ENCODE peak calls at places on chromosome X, in nine cellular contexts. One of them, this sample, is unnamed. For H3K4me1, the result is how much of the 10 kb centered on the place peaks cover.

GRCh38 chrX:154317391-154318000 is 21.9 kb downstream of the TKTL1 start:
- DNase-seq in heart left ventricle: no peak
- DNase-seq in mesenchymal stem cell: peak
- DNase-seq in lower lobe of right lung: no peak
- DNase-seq in adipocyte: peak
- DNase-seq in upper lobe of right lung: no peak
- DNase-seq in ascending aorta: no peak
- DNase-seq in ovary: peak
- DNase-seq in CD8-positive, alpha-beta T cell: no peak
- DNase-seq in this sample: no peak

GRCh38 chrX:151981129-151981528 is 6.7 kb upstream of the GABRE start:
- DNase-seq in ascending aorta: no peak
- DNase-seq in upper lobe of right lung: no peak
- DNase-seq in heart left ventricle: no peak
- DNase-seq in CD8-positive, alpha-beta T cell: no peak
- DNase-seq in mesenchymal stem cell: peak
- DNase-seq in ovary: no peak
- DNase-seq in adipocyte: peak
- DNase-seq in lower lobe of right lung: no peak
- DNase-seq in this sample: no peak

GRCh38 chrX:150581093-150581775 is 12.8 kb downstream of the MTM1 start:
- DNase-seq in adipocyte: peak
- DNase-seq in heart left ventricle: no peak
- DNase-seq in lower lobe of right lung: no peak
- DNase-seq in mesenchymal stem cell: peak
- DNase-seq in ascending aorta: no peak
- DNase-seq in CD8-positive, alpha-beta T cell: no peak
- DNase-seq in upper lobe of right lung: no peak
- DNase-seq in ovary: no peak
- DNase-seq in this sample: no peak

GRCh38 chrX:132086717-132087116 is 41.1 kb downstream of the FRMD7 start:
- DNase-seq in mesenchymal stem cell: peak
- DNase-seq in ovary: no peak
- DNase-seq in lower lobe of right lung: no peak
- DNase-seq in adipocyte: peak
- DNase-seq in ascending aorta: no peak
- DNase-seq in CD8-positive, alpha-beta T cell: no peak
- DNase-seq in heart left ventricle: no peak
- DNase-seq in upper lobe of right lung: no peak
- DNase-seq in this sample: no peak

GRCh38 chrX:109911046-109911445 is 91.9 kb upstream of the TMEM164 start:
- DNase-seq in heart left ventricle: no peak
- DNase-seq in mesenchymal stem cell: no peak
- DNase-seq in ovary: no peak
- DNase-seq in upper lobe of right lung: no peak
- DNase-seq in lower lobe of right lung: no peak
- DNase-seq in CD8-positive, alpha-beta T cell: no peak
- DNase-seq in adipocyte: peak
- DNase-seq in ascending aorta: no peak
- DNase-seq in this sample: no peak

GRCh38 chrX:8730812-8731578 is 942 bp downstream of the ANOS1 start:
- DNase-seq in heart left ventricle: no peak
- DNase-seq in CD8-positive, alpha-beta T cell: no peak
- DNase-seq in lower lobe of right lung: no peak
- DNase-seq in adipocyte: peak
- DNase-seq in upper lobe of right lung: peak
- DNase-seq in mesenchymal stem cell: peak
- DNase-seq in ascending aorta: no peak
- DNase-seq in ovary: no peak
- DNase-seq in this sample: no peak

GRCh38 chrX:7996414-7996813 is 69.2 kb upstream of the PNPLA4 start:
- DNase-seq in heart left ventricle: no peak
- DNase-seq in CD8-positive, alpha-beta T cell: peak
- DNase-seq in mesenchymal stem cell: peak
- DNase-seq in upper lobe of right lung: no peak
- DNase-seq in ascending aorta: no peak
- DNase-seq in adipocyte: peak
- DNase-seq in ovary: no peak
- DNase-seq in lower lobe of right lung: no peak
- DNase-seq in this sample: no peak

GRCh38 chrX:150533863-150534262 is 34.6 kb upstream of the MTM1 start:
- DNase-seq in ovary: no peak
- DNase-seq in heart left ventricle: no peak
- DNase-seq in ascending aorta: no peak
- DNase-seq in mesenchymal stem cell: no peak
- DNase-seq in adipocyte: no peak
- DNase-seq in CD8-positive, alpha-beta T cell: no peak
- DNase-seq in lower lobe of right lung: no peak
- DNase-seq in upper lobe of right lung: no peak
- DNase-seq in this sample: no peak

GRCh38 chrX:16826207-16826606 is 39.9 kb downstream of the TXLNG start:
- DNase-seq in upper lobe of right lung: no peak
- DNase-seq in ovary: no peak
- DNase-seq in mesenchymal stem cell: peak
- DNase-seq in adipocyte: peak
- DNase-seq in lower lobe of right lung: no peak
- DNase-seq in heart left ventricle: no peak
- DNase-seq in ascending aorta: no peak
- DNase-seq in CD8-positive, alpha-beta T cell: no peak
- DNase-seq in this sample: no peak

GRCh38 chrX:136028383-136028984 is 43.2 kb downstream of the SLC9A6 start:
- DNase-seq in CD8-positive, alpha-beta T cell: no peak
- DNase-seq in lower lobe of right lung: no peak
- DNase-seq in mesenchymal stem cell: peak
- DNase-seq in heart left ventricle: no peak
- DNase-seq in ascending aorta: no peak
- DNase-seq in adipocyte: peak
- DNase-seq in upper lobe of right lung: no peak
- DNase-seq in ovary: no peak
- DNase-seq in this sample: no peak

GRCh38 chrX:118536687-118537461 is 41.3 kb downstream of the DOCK11 start:
- DNase-seq in upper lobe of right lung: no peak
- DNase-seq in CD8-positive, alpha-beta T cell: peak
- DNase-seq in adipocyte: peak
- DNase-seq in lower lobe of right lung: no peak
- DNase-seq in heart left ventricle: no peak
- DNase-seq in mesenchymal stem cell: peak
- DNase-seq in ascending aorta: no peak
- DNase-seq in ovary: no peak
- DNase-seq in this sample: no peak

GRCh38 chrX:7996851-7997250 is 69.6 kb upstream of the PNPLA4 start:
- DNase-seq in heart left ventricle: no peak
- DNase-seq in ascending aorta: no peak
- DNase-seq in CD8-positive, alpha-beta T cell: no peak
- DNase-seq in ovary: no peak
- DNase-seq in adipocyte: no peak
- DNase-seq in mesenchymal stem cell: no peak
- DNase-seq in lower lobe of right lung: no peak
- DNase-seq in upper lobe of right lung: no peak
- DNase-seq in this sample: no peak

GRCh38 chrX:128518508-128518907 is 466.3 kb upstream of the ACTRT1 start:
- DNase-seq in lower lobe of right lung: no peak
- DNase-seq in ascending aorta: no peak
- DNase-seq in CD8-positive, alpha-beta T cell: no peak
- DNase-seq in heart left ventricle: no peak
- DNase-seq in mesenchymal stem cell: peak
- DNase-seq in adipocyte: peak
- DNase-seq in ovary: no peak
- DNase-seq in upper lobe of right lung: no peak
- DNase-seq in this sample: no peak

GRCh38 chrX:106959897-106960296 is 39.7 kb downstream of the CLDN2 start:
- DNase-seq in mesenchymal stem cell: peak
- DNase-seq in heart left ventricle: no peak
- DNase-seq in upper lobe of right lung: no peak
- DNase-seq in ascending aorta: no peak
- DNase-seq in CD8-positive, alpha-beta T cell: no peak
- DNase-seq in ovary: no peak
- DNase-seq in adipocyte: peak
- DNase-seq in lower lobe of right lung: no peak
- DNase-seq in this sample: no peak

GRCh38 chrX:30910124-30910860 is 21.2 kb upstream of the TAB3 start:
- DNase-seq in ascending aorta: no peak
- DNase-seq in mesenchymal stem cell: peak
- DNase-seq in upper lobe of right lung: no peak
- DNase-seq in ovary: no peak
- DNase-seq in CD8-positive, alpha-beta T cell: no peak
- DNase-seq in adipocyte: peak
- DNase-seq in heart left ventricle: no peak
- DNase-seq in lower lobe of right lung: no peak
- DNase-seq in this sample: no peak

GRCh38 chrX:63128509-63128908 is 222.6 kb downstream of the SPIN4 start:
- DNase-seq in ascending aorta: no peak
- DNase-seq in lower lobe of right lung: no peak
- DNase-seq in heart left ventricle: no peak
- DNase-seq in adipocyte: peak
- DNase-seq in CD8-positive, alpha-beta T cell: peak
- DNase-seq in mesenchymal stem cell: no peak
- DNase-seq in upper lobe of right lung: no peak
- DNase-seq in ovary: no peak
- DNase-seq in this sample: no peak

GRCh38 chrX:71917621-71918341 is 7.1 kb downstream of the NHSL2 start:
- DNase-seq in upper lobe of right lung: no peak
- DNase-seq in lower lobe of right lung: no peak
- DNase-seq in adipocyte: no peak
- DNase-seq in ovary: peak
- DNase-seq in CD8-positive, alpha-beta T cell: no peak
- DNase-seq in heart left ventricle: no peak
- DNase-seq in ascending aorta: no peak
- DNase-seq in mesenchymal stem cell: peak
- DNase-seq in this sample: no peak

GRCh38 chrX:137930562-137930961 is 364.6 kb downstream of the ZIC3 start:
- DNase-seq in ovary: no peak
- DNase-seq in adipocyte: no peak
- DNase-seq in mesenchymal stem cell: no peak
- DNase-seq in CD8-positive, alpha-beta T cell: no peak
- DNase-seq in ascending aorta: no peak
- DNase-seq in heart left ventricle: no peak
- DNase-seq in lower lobe of right lung: no peak
- DNase-seq in upper lobe of right lung: no peak
- DNase-seq in this sample: no peak

GRCh38 chrX:118523920-118524319 is 28.3 kb downstream of the DOCK11 start:
- DNase-seq in mesenchymal stem cell: no peak
- DNase-seq in ovary: no peak
- DNase-seq in ascending aorta: no peak
- DNase-seq in adipocyte: no peak
- DNase-seq in CD8-positive, alpha-beta T cell: peak
- DNase-seq in heart left ventricle: no peak
- DNase-seq in lower lobe of right lung: no peak
- DNase-seq in upper lobe of right lung: no peak
- DNase-seq in this sample: no peak

GRCh38 chrX:105816517-105816916 is 5.8 kb upstream of the NRK start:
- DNase-seq in mesenchymal stem cell: no peak
- DNase-seq in upper lobe of right lung: no peak
- DNase-seq in heart left ventricle: no peak
- DNase-seq in adipocyte: no peak
- DNase-seq in CD8-positive, alpha-beta T cell: no peak
- DNase-seq in ovary: no peak
- DNase-seq in lower lobe of right lung: no peak
- DNase-seq in ascending aorta: no peak
- DNase-seq in this sample: no peak

GRCh38 chrX:31590581-31591113 is 518.8 kb upstream of the FTHL17 start:
- DNase-seq in ovary: no peak
- DNase-seq in heart left ventricle: no peak
- DNase-seq in adipocyte: peak
- DNase-seq in lower lobe of right lung: no peak
- DNase-seq in mesenchymal stem cell: peak
- DNase-seq in ascending aorta: no peak
- DNase-seq in upper lobe of right lung: no peak
- DNase-seq in CD8-positive, alpha-beta T cell: no peak
- DNase-seq in this sample: no peak

GRCh38 chrX:39759526-39760224 is 338.1 kb downstream of the BCOR start:
- DNase-seq in heart left ventricle: peak
- DNase-seq in ovary: peak
- DNase-seq in adipocyte: peak
- DNase-seq in lower lobe of right lung: peak
- DNase-seq in mesenchymal stem cell: peak
- DNase-seq in ascending aorta: no peak
- DNase-seq in CD8-positive, alpha-beta T cell: no peak
- DNase-seq in upper lobe of right lung: peak
- DNase-seq in this sample: peak
- H3K4me1 ChIP-seq in heart left ventricle: under half
- H3K4me1 ChIP-seq in ovary: under half
- H3K4me1 ChIP-seq in adipocyte: under half
- H3K4me1 ChIP-seq in lower lobe of right lung: under half
- H3K4me1 ChIP-seq in mesenchymal stem cell: half or more
- H3K4me1 ChIP-seq in ascending aorta: under half
- H3K4me1 ChIP-seq in CD8-positive, alpha-beta T cell: under half
- H3K4me1 ChIP-seq in upper lobe of right lung: under half
- H3K4me1 ChIP-seq in this sample: under half

GRCh38 chrX:45347877-45348675 is 147.4 kb upstream of the DIPK2B start:
- DNase-seq in heart left ventricle: no peak
- DNase-seq in adipocyte: peak
- DNase-seq in lower lobe of right lung: no peak
- DNase-seq in CD8-positive, alpha-beta T cell: no peak
- DNase-seq in ascending aorta: no peak
- DNase-seq in mesenchymal stem cell: no peak
- DNase-seq in ovary: no peak
- DNase-seq in upper lobe of right lung: no peak
- DNase-seq in this sample: no peak
- H3K4me1 ChIP-seq in heart left ventricle: under half
- H3K4me1 ChIP-seq in adipocyte: under half
- H3K4me1 ChIP-seq in lower lobe of right lung: under half
- H3K4me1 ChIP-seq in CD8-positive, alpha-beta T cell: under half
- H3K4me1 ChIP-seq in ascending aorta: under half
- H3K4me1 ChIP-seq in mesenchymal stem cell: under half
- H3K4me1 ChIP-seq in ovary: under half
- H3K4me1 ChIP-seq in upper lobe of right lung: under half
- H3K4me1 ChIP-seq in this sample: under half

DNA sequence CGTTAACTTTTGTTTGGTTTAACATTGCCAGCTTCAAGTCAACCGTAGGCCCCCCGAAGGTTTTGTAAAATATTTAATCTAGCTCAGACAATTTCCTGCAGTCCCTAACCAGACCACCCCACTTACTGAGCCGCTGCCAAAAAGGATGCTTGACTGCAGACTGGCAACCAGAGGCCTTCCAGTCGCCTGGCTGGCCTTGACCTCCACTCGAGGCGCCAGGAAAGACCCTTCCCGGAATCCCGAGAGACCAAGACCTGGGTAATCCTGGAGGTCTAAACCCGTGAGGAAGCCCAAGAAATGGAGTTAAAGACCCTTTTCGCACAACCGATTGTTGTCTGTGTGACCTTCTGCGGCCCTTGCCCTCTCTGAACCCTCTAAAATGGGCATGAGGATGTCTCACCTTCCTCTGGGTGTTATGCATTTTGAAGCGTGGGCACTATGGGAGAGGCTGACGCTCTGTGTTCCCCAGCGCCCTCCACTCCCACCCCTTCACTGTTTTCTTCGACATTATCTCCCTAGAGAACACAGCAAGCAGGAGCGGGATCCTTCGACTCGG is 86.2 kb downstream of the BCOR start:
- DNase-seq in adipocyte: no peak
- DNase-seq in heart left ventricle: no peak
- DNase-seq in upper lobe of right lung: no peak
- DNase-seq in lower lobe of right lung: no peak
- DNase-seq in ascending aorta: no peak
- DNase-seq in mesenchymal stem cell: no peak
- DNase-seq in ovary: peak
- DNase-seq in CD8-positive, alpha-beta T cell: no peak
- DNase-seq in this sample: no peak
- H3K4me1 ChIP-seq in adipocyte: under half
- H3K4me1 ChIP-seq in heart left ventricle: half or more
- H3K4me1 ChIP-seq in upper lobe of right lung: under half
- H3K4me1 ChIP-seq in lower lobe of right lung: under half
- H3K4me1 ChIP-seq in ascending aorta: under half
- H3K4me1 ChIP-seq in mesenchymal stem cell: under half
- H3K4me1 ChIP-seq in ovary: under half
- H3K4me1 ChIP-seq in CD8-positive, alpha-beta T cell: under half
- H3K4me1 ChIP-seq in this sample: under half

GRCh38 chrX:53284684-53285447 is 3.5 kb upstream of the IQSEC2 start:
- DNase-seq in upper lobe of right lung: peak
- DNase-seq in lower lobe of right lung: peak
- DNase-seq in adipocyte: peak
- DNase-seq in heart left ventricle: peak
- DNase-seq in ascending aorta: no peak
- DNase-seq in ovary: peak
- DNase-seq in CD8-positive, alpha-beta T cell: peak
- DNase-seq in mesenchymal stem cell: peak
- DNase-seq in this sample: peak
- H3K4me1 ChIP-seq in upper lobe of right lung: under half
- H3K4me1 ChIP-seq in lower lobe of right lung: under half
- H3K4me1 ChIP-seq in adipocyte: under half
- H3K4me1 ChIP-seq in heart left ventricle: half or more
- H3K4me1 ChIP-seq in ascending aorta: under half
- H3K4me1 ChIP-seq in ovary: under half
- H3K4me1 ChIP-seq in CD8-positive, alpha-beta T cell: under half
- H3K4me1 ChIP-seq in mesenchymal stem cell: under half
- H3K4me1 ChIP-seq in this sample: under half